ENCODE peak calls at places on chromosomes 16 and 17, in ten cellular contexts. L is sciatic nerve; H is DMS53; N is NCI-H748 treated with DMSO at 0.1 percent for 48 hours; J is mesendoderm; Y is Ammon's horn; P is stimulated activated CD4-positive, alpha-beta T cell treated with anti-CD3 and anti-CD28 coated beads, Interleukin-2, amount 100 ng/mL, for 24 hours; F is NK-92 treated with Interleukin-12 subunit alpha and Interleukin-12 subunit beta, amount 100 ng/mL, for 24 hours; I is nucleus accumbens; C is endodermal cell. M is an unnamed sample.

GRCh38 chr16:85173077-85173980 is 61.1 kb upstream of the CIBAR2 start:
- DNase-seq in I (no peak), H (no peak), J (peak), P (no peak), Y (no peak), C (peak), F (no peak), N (no peak), L (no peak), M (peak)

GRCh38 chr17:32208436-32208835 is 57.2 kb upstream of the RHBDL3 start:
- DNase-seq in J (no peak), L (no peak), C (no peak), Y (no peak), F (no peak), N (no peak), I (no peak), P (no peak), H (no peak), M (no peak)

GRCh38 chr16:56670640-56670934 is 973 bp downstream of the MT1H start:
- DNase-seq in F (no peak), H (no peak), I (no peak), N (no peak), J (no peak), C (no peak), P (no peak), L (no peak), Y (no peak), M (no peak)

GRCh38 chr17:4598776-4599504 is 14.6 kb downstream of the SMTNL2 start:
- DNase-seq in I (no peak), L (no peak), Y (no peak), H (no peak), J (no peak), F (no peak), P (no peak), C (peak), N (no peak), M (no peak)

GRCh38 chr16:75801307-75801706 is 75.0 kb upstream of the CPHXL start:
- DNase-seq in Y (no peak), J (no peak), I (no peak), C (no peak), F (no peak), P (no peak), H (no peak), L (no peak), N (no peak), M (no peak)

GRCh38 chr17:28145348-28145747 is 102.9 kb downstream of the NLK start:
- DNase-seq in I (no peak), N (no peak), L (no peak), H (no peak), Y (no peak), P (no peak), F (no peak), C (no peak), J (peak), M (peak)

GRCh38 chr16:75323928-75324327 is 72.5 kb upstream of the BCAR1 start:
- DNase-seq in I (no peak), F (no peak), P (no peak), L (no peak), C (no peak), H (no peak), J (no peak), N (no peak), Y (no peak), M (no peak)

GRCh38 chr17:17127730-17128291 is 78.3 kb downstream of the PLD6 start:
- DNase-seq in L (no peak), I (no peak), P (no peak), H (no peak), J (no peak), C (no peak), N (no peak), Y (no peak), F (no peak), M (no peak)

M was measured in dermis blood vessel endothelial cell.